ENCODE peak calls at places on chromosomes 7 and 10, in eight cellular contexts. Q is breast epithelium, L is neural progenitor cell, N is AG10803, B is mammary epithelial cell, C is astrocyte of the spinal cord, O is fibroblast of pulmonary artery, I is heart left ventricle. A is an unnamed sample.

GRCh38 chr7:143393267-143394041 is 12.3 kb downstream of the ZYX start:
- DNase-seq in N (no peak), L (no peak), I (no peak), Q (no peak), C (peak), B (no peak), O (peak), A (peak)

GRCh38 chr7:108565987-108566386 is 3.5 kb downstream of the THAP5 start:
- DNase-seq in O (no peak), Q (no peak), L (no peak), N (no peak), C (no peak), B (no peak), I (no peak), A (no peak)

GRCh38 chr10:59181668-59182067 is 5.2 kb downstream of the PHYHIPL start:
- DNase-seq in Q (no peak), B (peak), O (peak), I (no peak), L (peak), C (peak), N (peak), A (peak)

GRCh38 chr7:142345817-142346216 is 88.0 kb upstream of the PRSS58 start:
- DNase-seq in Q (no peak), C (no peak), I (no peak), N (no peak), O (no peak), B (no peak), L (no peak), A (no peak)

GRCh38 chr10:128641998-128642397 is 515.8 kb upstream of the MKI67 start:
- DNase-seq in O (no peak), B (peak), I (no peak), Q (no peak), L (no peak), C (no peak), N (no peak), A (no peak)

GRCh38 chr7:46446151-46446550 is 525.1 kb upstream of the IGFBP3 start:
- DNase-seq in I (no peak), L (no peak), N (no peak), B (no peak), Q (no peak), O (no peak), C (no peak), A (no peak)

GRCh38 chr7:135920478-135920877 is 56.7 kb downstream of the MTPN start:
- DNase-seq in C (no peak), O (no peak), L (no peak), I (no peak), Q (no peak), B (no peak), N (no peak), A (no peak)

GRCh38 chr10:91296471-91296870 is 76.0 kb downstream of the PCGF5 start:
- DNase-seq in O (peak), B (peak), Q (no peak), N (peak), C (no peak), I (no peak), L (peak), A (peak)

GRCh38 chr7:7620644-7621210 is 19.8 kb upstream of the UMAD1 start:
- DNase-seq in O (no peak), B (no peak), L (no peak), C (no peak), Q (no peak), I (no peak), N (no peak), A (no peak)

GRCh38 chr10:50447691-50448090 is 176.1 kb downstream of the SGMS1 start:
- DNase-seq in B (peak), N (no peak), O (peak), L (no peak), Q (no peak), C (no peak), I (no peak), A (no peak)

GRCh38 chr7:78530351-78530750 is 731.8 kb downstream of the PHTF2 start:
- DNase-seq in Q (no peak), C (peak), I (no peak), N (peak), B (peak), O (peak), L (no peak), A (peak)

GRCh38 chr10:49446031-49446430 is 50.1 kb upstream of the DRGX start:
- DNase-seq in Q (no peak), C (peak), I (no peak), B (peak), O (peak), L (no peak), N (peak), A (peak)

GRCh38 chr7:45699726-45700390 is 125.7 kb downstream of the ADCY1 start:
- DNase-seq in B (no peak), N (no peak), I (no peak), L (no peak), C (no peak), Q (peak), O (no peak), A (no peak)

GRCh38 chr10:91050371-91051034 is 129.6 kb upstream of the ANKRD1 start:
- DNase-seq in O (no peak), C (no peak), B (no peak), I (no peak), N (no peak), Q (no peak), L (peak), A (peak)

GRCh38 chr10:15485027-15485426 is 113.9 kb upstream of the FAM171A1 start:
- DNase-seq in N (no peak), Q (no peak), B (no peak), C (no peak), L (no peak), I (no peak), O (no peak), A (no peak)

GRCh38 chr7:19369182-19369581 is 224.0 kb upstream of the FERD3L start:
- DNase-seq in O (no peak), B (no peak), C (no peak), N (no peak), I (no peak), Q (no peak), L (no peak), A (no peak)

GRCh38 chr7:5523052-5523711 is 99.5 kb upstream of the TNRC18 start:
- DNase-seq in N (peak), B (no peak), O (peak), L (peak), Q (no peak), I (no peak), C (peak), A (no peak)

GRCh38 chr7:75957021-75957736 is 37.2 kb downstream of the TMEM120A start:
- DNase-seq in N (no peak), L (peak), Q (no peak), B (no peak), C (no peak), O (no peak), I (no peak), A (peak)

GRCh38 chr10:96830511-96831199 is 1.4 kb upstream of the LCOR start:
- DNase-seq in I (no peak), L (peak), C (peak), B (peak), N (peak), O (peak), Q (no peak), A (peak)

GRCh38 chr10:90276894-90277447 is 575.6 kb downstream of the KIF20B start:
- DNase-seq in C (peak), N (no peak), I (no peak), O (peak), L (no peak), Q (no peak), B (no peak), A (peak)

GRCh38 chr10:4763960-4764428 is 62.0 kb upstream of the AKR1E2 start:
- DNase-seq in I (no peak), O (peak), C (peak), Q (no peak), L (no peak), B (peak), N (peak), A (peak)

GRCh38 chr7:138864667-138865066 is 66.7 kb upstream of the ATP6V0A4 start:
- DNase-seq in C (peak), N (peak), L (no peak), Q (no peak), B (peak), I (no peak), O (peak), A (peak)

GRCh38 chr10:102735065-102735562 is 8.6 kb upstream of the WBP1L start:
- DNase-seq in C (no peak), N (peak), L (peak), Q (no peak), O (no peak), I (no peak), B (no peak), A (no peak)

GRCh38 chr10:132535065-132535651 is 2.4 kb upstream of the INPP5A start:
- DNase-seq in Q (peak), O (no peak), I (peak), B (no peak), C (no peak), L (no peak), N (no peak), A (no peak)

GRCh38 chr7:106421181-106421762 is 136.5 kb upstream of the NAMPT start:
- DNase-seq in C (peak), I (peak), O (peak), N (peak), L (no peak), B (peak), Q (peak), A (peak)

GRCh38 chr10:69988094-69988493 is 64.6 kb upstream of the MACROH2A2 start:
- DNase-seq in O (no peak), L (no peak), Q (no peak), B (no peak), N (no peak), I (no peak), C (no peak), A (no peak)

GRCh38 chr7:113486548-113486947 is 368.2 kb upstream of the SMIM30 start:
- DNase-seq in O (no peak), B (no peak), Q (no peak), L (no peak), N (no peak), I (no peak), C (no peak), A (no peak)

GRCh38 chr7:114527589-114527988 is 113.0 kb downstream of the FOXP2 start:
- DNase-seq in O (no peak), B (no peak), I (no peak), Q (no peak), L (no peak), N (no peak), C (no peak), A (no peak)
- H3K4me3 ChIP-seq in O (no peak), B (no peak), I (no peak), Q (no peak), L (no peak), N (no peak), C (no peak), A (no peak)

GRCh38 chr10:26448292-26448691 is 10.2 kb downstream of the APBB1IP start:
- DNase-seq in C (no peak), I (no peak), L (no peak), N (no peak), B (no peak), O (no peak), Q (no peak), A (no peak)
- TF ChIP-seq CTCF in C (no peak), I (no peak), L (no peak), N (no peak), B (no peak), O (no peak), Q (no peak), A (no peak)

DNA sequence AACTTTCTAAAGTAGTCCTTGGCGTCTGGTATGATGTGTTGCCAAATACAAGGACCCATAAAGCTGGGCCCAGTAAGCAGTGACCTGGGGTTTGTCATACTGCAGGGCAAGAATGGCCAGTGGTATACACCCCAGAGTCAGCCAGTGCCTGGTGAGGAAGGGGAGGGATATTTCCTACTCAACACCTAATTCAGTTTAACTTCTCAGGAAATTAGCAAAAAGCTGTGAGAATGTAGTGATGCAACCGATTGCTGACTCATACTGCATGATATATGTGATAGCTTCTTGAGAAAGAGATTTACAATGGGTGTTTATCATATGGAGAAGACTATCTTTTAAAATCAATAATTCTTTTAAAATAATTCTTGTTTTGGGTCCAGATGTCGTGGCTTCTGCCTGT is 889.3 kb upstream of the CELF2 start:
- DNase-seq in B (no peak), L (no peak), Q (no peak), O (peak), C (no peak), N (no peak), I (no peak), A (peak)
- H3K4me3 ChIP-seq in B (no peak), L (no peak), Q (no peak), O (no peak), C (no peak), N (no peak), I (no peak), A (no peak)

GRCh38 chr10:34172936-34173533 is 642.1 kb downstream of the PARD3 start:
- DNase-seq in Q (no peak), I (no peak), N (peak), B (peak), L (no peak), O (no peak), C (no peak), A (peak)
- TF ChIP-seq CTCF in Q (no peak), I (no peak), N (no peak), B (no peak), L (no peak), O (no peak), C (no peak), A (no peak)

GRCh38 chr7:151251926-151252835 is 3.7 kb upstream of the SMARCD3 start:
- DNase-seq in I (peak), O (peak), Q (no peak), B (peak), L (peak), C (peak), N (peak), A (peak)

GRCh38 chr7:151250181-151251095 is 1.9 kb upstream of the SMARCD3 start:
- DNase-seq in O (no peak), L (no peak), B (no peak), Q (no peak), N (no peak), C (no peak), I (peak), A (no peak)

GRCh38 chr7:151249732-151250072 is 1.2 kb upstream of the SMARCD3 start:
- DNase-seq in L (peak), Q (no peak), C (peak), B (no peak), O (peak), N (peak), I (peak), A (no peak)

GRCh38 chr7:151252961-151253691 is 4.6 kb upstream of the SMARCD3 start:
- DNase-seq in C (no peak), B (no peak), L (peak), I (peak), N (peak), O (no peak), Q (no peak), A (peak)

DNA sequence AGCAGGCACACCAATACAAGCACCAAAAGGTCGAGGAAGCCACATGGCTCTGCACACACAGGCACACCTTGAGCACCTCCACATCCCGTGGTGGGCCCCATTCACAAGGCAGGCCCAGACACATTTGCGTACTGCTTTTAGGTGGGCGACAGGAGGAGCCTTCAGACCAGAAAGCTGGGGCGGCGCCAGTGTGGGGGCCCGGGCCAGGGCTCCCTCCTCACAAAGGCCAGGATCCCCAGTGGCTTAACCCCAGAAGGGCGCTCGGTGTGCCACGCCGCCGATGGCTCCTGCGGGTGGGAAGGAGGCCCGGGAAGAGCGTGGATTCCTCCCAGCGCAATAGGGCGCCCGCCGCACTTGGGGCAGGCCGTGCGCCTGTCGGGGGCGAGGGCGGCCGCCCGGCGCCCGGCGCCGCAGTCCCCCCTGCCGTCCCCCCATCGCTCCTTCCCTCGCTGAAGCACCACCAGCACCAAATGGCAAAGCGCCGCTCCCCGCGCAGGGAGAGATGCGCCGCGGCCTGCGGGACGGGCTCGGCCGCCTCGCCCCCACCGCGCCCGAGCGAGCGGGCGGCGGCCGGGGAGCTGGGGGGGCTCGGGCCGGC is 2.9 kb upstream of the SMARCD3 start:
- DNase-seq in N (peak), Q (no peak), C (peak), O (peak), L (no peak), I (no peak), B (peak), A (peak)
- H3K4me3 ChIP-seq in N (peak), Q (peak), C (peak), O (peak), L (peak), I (peak), B (peak), A (peak)

GRCh38 chr7:17782216-17782549 is 158.1 kb downstream of the SNX13 start:
- DNase-seq in C (no peak), L (no peak), I (no peak), Q (no peak), N (no peak), O (no peak), B (no peak), A (no peak)

GRCh38 chr7:17787257-17787656 is 153.0 kb downstream of the SNX13 start:
- DNase-seq in I (no peak), L (no peak), Q (no peak), O (no peak), B (peak), C (no peak), N (no peak), A (no peak)

GRCh38 chr7:17781491-17782215 is 158.6 kb downstream of the SNX13 start:
- DNase-seq in Q (no peak), L (no peak), N (peak), C (peak), O (peak), B (peak), I (no peak), A (peak)

DNA sequence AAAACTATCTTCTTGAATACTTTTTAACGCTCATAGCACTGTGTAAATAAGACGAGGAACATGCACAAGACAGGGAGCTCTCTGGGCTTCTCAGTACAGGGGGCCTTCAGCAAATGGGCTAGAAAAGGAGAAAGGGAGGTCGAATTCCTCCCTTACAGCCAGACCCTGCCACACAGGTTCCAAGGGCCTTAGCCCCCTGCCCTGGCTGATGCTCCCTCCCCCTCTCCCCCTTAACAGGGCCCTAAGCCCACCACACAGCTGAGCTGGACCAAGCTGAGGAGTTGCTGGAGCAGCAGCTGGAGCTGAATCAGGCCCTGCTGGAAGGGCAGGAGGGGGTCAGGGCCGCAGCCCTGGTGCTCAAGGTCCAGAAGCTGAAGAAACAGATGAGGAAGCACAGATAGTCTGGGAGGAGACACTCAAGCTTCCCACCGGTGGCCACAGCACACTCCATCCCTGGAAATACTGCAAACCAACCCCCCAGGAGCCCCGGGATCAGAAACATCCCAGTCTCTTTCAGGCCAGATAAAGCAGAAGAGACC is 153.9 kb downstream of the SNX13 start:
- DNase-seq in C (no peak), Q (no peak), B (no peak), I (peak), O (no peak), L (peak), N (no peak), A (no peak)
- TF ChIP-seq CTCF in C (no peak), Q (no peak), B (no peak), I (no peak), O (no peak), L (no peak), N (no peak), A (no peak)

GRCh38 chr10:118166951-118167350 is 120.2 kb upstream of the RAB11FIP2 start:
- DNase-seq in Q (no peak), L (no peak), I (no peak), N (peak), B (no peak), C (peak), O (no peak), A (no peak)
- H3K4me3 ChIP-seq in Q (no peak), L (no peak), I (no peak), N (no peak), B (no peak), C (no peak), O (no peak), A (no peak)

GRCh38 chr7:27846388-27846787 is 106.4 kb downstream of the TAX1BP1 start:
- DNase-seq in Q (no peak), B (peak), O (no peak), C (no peak), I (no peak), N (no peak), L (no peak), A (no peak)

GRCh38 chr7:27850531-27850930 is 110.6 kb downstream of the TAX1BP1 start:
- DNase-seq in C (no peak), B (no peak), L (no peak), N (no peak), I (no peak), Q (no peak), O (no peak), A (no peak)
- TF ChIP-seq CTCF in C (no peak), B (no peak), L (no peak), N (no peak), I (no peak), Q (no peak), O (no peak), A (no peak)

DNA sequence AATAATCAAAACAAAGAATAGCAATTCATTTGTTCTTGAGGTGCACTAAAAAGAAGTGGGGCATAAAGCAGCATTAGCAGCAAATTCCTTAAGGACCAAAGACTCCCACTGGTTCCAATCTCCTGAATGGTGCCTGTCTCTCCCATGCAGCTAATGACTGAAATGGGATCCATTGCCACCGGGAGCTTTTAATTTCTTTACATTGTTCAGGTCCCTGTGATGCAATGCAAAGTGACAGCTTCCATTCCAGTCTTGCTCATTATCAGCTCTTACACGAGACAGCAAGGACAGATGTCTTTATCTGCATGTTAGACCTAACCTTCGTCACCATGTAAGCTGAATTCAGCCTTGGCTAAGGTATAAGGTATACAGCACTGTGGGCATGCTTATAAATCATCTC is 148.1 kb downstream of the POU6F2 start:
- DNase-seq in C (no peak), L (peak), B (no peak), O (no peak), N (no peak), Q (no peak), I (no peak), A (no peak)
- H3K4me3 ChIP-seq in C (no peak), L (peak), B (no peak), O (no peak), N (no peak), Q (no peak), I (no peak), A (no peak)

DNA sequence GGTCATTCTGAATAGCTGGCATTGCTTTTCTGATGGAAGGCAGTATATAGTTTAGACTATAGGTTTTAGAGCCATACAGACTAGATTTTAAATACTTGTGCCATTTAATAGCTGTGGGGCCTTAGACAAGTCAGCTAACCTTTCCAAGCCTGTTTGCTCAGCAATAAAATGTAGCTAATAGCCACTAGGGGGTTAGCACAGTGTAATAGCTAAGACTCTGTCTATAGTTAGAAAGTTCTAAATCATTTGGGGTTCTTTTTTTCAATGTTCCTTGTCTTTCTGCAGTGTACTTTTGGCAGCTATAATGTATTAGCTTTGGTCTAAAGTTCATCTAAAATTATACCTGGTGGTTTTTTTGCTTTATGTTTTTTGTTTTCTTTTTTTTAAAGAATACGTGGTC is 7.5 kb upstream of the KIFBP start:
- DNase-seq in Q (no peak), C (no peak), I (no peak), B (no peak), N (no peak), O (peak), L (no peak), A (no peak)
- TF ChIP-seq CTCF in Q (no peak), C (peak), I (no peak), B (peak), N (peak), O (peak), L (peak), A (peak)

A was measured in fibroblast of villous mesenchyme.